ENCODE peak calls at places on chromosomes 11 and 22, in ten cellular contexts. B, E, R, I, Q, S, M, V, W and A are unnamed samples.

GRCh38 chr11:11842426-11843008 is 745 bp downstream of the USP47 start:
- DNase-seq in R (peak; percentile 53), I (no peak), V (no peak), B (peak; percentile 91), S (peak; percentile 82), W (peak; percentile 55), E (peak; percentile 52), M (no peak), Q (peak; percentile 63), A (peak; percentile 62)

GRCh38 chr11:96162816-96163499 is 180.0 kb downstream of the MAML2 start:
- DNase-seq in Q (no peak), W (no peak), R (peak; percentile 56), I (no peak), B (peak; percentile 98), V (no peak), M (no peak), E (no peak), S (no peak), A (peak; percentile 86)

GRCh38 chr11:65133724-65134123 is 595 bp downstream of the SYVN1 start:
- DNase-seq in E (no peak), I (no peak), S (no peak), R (no peak), Q (no peak), W (no peak), M (no peak), B (peak; percentile 64), V (no peak), A (no peak)

GRCh38 chr22:32643246-32643645 is 158.3 kb upstream of the TIMP3 start:
- DNase-seq in M (no peak), I (no peak), S (no peak), Q (no peak), V (no peak), R (no peak), E (no peak), B (no peak), W (no peak), A (no peak)

GRCh38 chr22:35552186-35552842 is 11.7 kb downstream of the RASD2 start:
- DNase-seq in I (peak; percentile 77), R (no peak), B (peak; percentile 46), M (no peak), W (no peak), Q (peak; percentile 43), S (peak; percentile 5), E (no peak), V (peak; percentile 42), A (no peak)

GRCh38 chr22:25064894-25065560 is 112.5 kb downstream of the KIAA1671 start:
- DNase-seq in Q (no peak), W (no peak), B (no peak), E (no peak), S (no peak), V (no peak), I (no peak), R (no peak), M (no peak), A (no peak)

GRCh38 chr11:119093666-119093950 is 8.0 kb downstream of the DPAGT1 start:
- DNase-seq in M (no peak), R (no peak), E (no peak), S (no peak), Q (no peak), V (no peak), W (no peak), I (no peak), B (no peak), A (no peak)

GRCh38 chr11:8026982-8027381 is 39.8 kb downstream of the EIF3F start:
- DNase-seq in E (no peak), I (no peak), R (no peak), Q (no peak), M (no peak), W (no peak), V (no peak), S (no peak), B (no peak), A (no peak)

GRCh38 chr22:42069801-42070516 is 653 bp downstream of the NAGA start:
- DNase-seq in V (no peak), E (no peak), R (no peak), Q (no peak), S (no peak), I (peak; percentile 43), M (no peak), B (no peak), W (no peak), A (no peak)

GRCh38 chr11:111778047-111778558 is 11.9 kb upstream of the PPP2R1B start:
- DNase-seq in I (no peak), E (no peak), Q (no peak), V (no peak), W (no peak), B (no peak), M (no peak), R (no peak), S (no peak), A (no peak)

GRCh38 chr22:27987557-27987956 is 68.5 kb upstream of the PITPNB start:
- DNase-seq in E (no peak), I (no peak), R (no peak), Q (no peak), W (no peak), B (peak; percentile 11), V (no peak), M (no peak), S (no peak), A (no peak)

GRCh38 chr11:124961972-124962609 is 8.1 kb downstream of the CCDC15 start:
- DNase-seq in S (peak; percentile 88), R (no peak), V (no peak), I (peak; percentile 15), Q (peak; percentile 65), M (peak; percentile 42), W (no peak), B (peak; percentile 83), E (peak; percentile 45), A (peak; percentile 49)

GRCh38 chr22:50526849-50527801 is 1.7 kb upstream of the SCO2 start:
- DNase-seq in S (peak; percentile 58), W (no peak), I (no peak), R (peak; percentile 63), E (no peak), B (no peak), V (no peak), Q (peak; percentile 48), M (no peak), A (no peak)

GRCh38 chr11:17733261-17733660 is 1.3 kb upstream of the KCNC1 start:
- DNase-seq in R (no peak), I (no peak), W (no peak), B (no peak), E (no peak), S (no peak), V (no peak), Q (no peak), M (no peak), A (no peak)

GRCh38 chr11:61494341-61495038 is 14.1 kb upstream of the LRRC10B start:
- DNase-seq in W (no peak), S (peak; percentile 24), E (no peak), B (no peak), V (no peak), M (no peak), I (no peak), R (peak; percentile 66), Q (no peak), A (no peak)

GRCh38 chr22:45997775-45998637 is 21.0 kb upstream of the WNT7B start:
- DNase-seq in Q (no peak), I (no peak), M (no peak), B (peak; percentile 79), V (no peak), W (no peak), R (no peak), S (no peak), E (no peak), A (no peak)

GRCh38 chr11:78560826-78561484 is 13.7 kb downstream of the NARS2 start:
- DNase-seq in B (peak; percentile 12), I (no peak), V (no peak), R (no peak), M (no peak), E (no peak), Q (no peak), W (no peak), S (peak; percentile 41), A (no peak)

GRCh38 chr11:37503411-37504065 is 905.5 kb upstream of the RAG2 start:
- DNase-seq in S (no peak), B (no peak), I (no peak), Q (no peak), R (no peak), E (no peak), V (no peak), W (no peak), M (no peak), A (no peak)

GRCh38 chr11:95793111-95793510 is 2.8 kb downstream of the CEP57 start:
- DNase-seq in B (peak; percentile 29), Q (no peak), S (no peak), M (no peak), V (no peak), W (no peak), I (no peak), R (no peak), E (no peak), A (no peak)